ENCODE peak calls at places on chromosomes 16 and 17, in five cellular contexts. C is heart right ventricle, X is fibroblast of the aortic adventitia, G is gastrocnemius medialis, W is dorsolateral prefrontal cortex. A is an unnamed sample.

GRCh38 chr17:58283674-58284612 is 3.2 kb upstream of the MPO start:
- DNase-seq in C (no peak), X (no peak), G (no peak), W (no peak), A (no peak)

GRCh38 chr17:57617218-57617617 is 127.9 kb downstream of the CCDC182 start:
- DNase-seq in C (no peak), X (no peak), G (no peak), W (no peak), A (no peak)

GRCh38 chr16:77191259-77191969 is 424 bp downstream of the MON1B start:
- DNase-seq in C (peak), X (peak), G (no peak), W (no peak), A (peak)

GRCh38 chr16:84141143-84141670 is 3.8 kb downstream of the HSDL1 start:
- DNase-seq in C (no peak), X (no peak), G (no peak), W (no peak), A (no peak)

GRCh38 chr16:28524544-28525179 is 14.1 kb downstream of the NUPR1 start:
- DNase-seq in C (no peak), X (no peak), G (no peak), W (no peak), A (peak)

GRCh38 chr17:18248300-18248731 is 10.2 kb downstream of the FLII start:
- DNase-seq in C (peak), X (peak), G (peak), W (peak), A (peak)

GRCh38 chr16:66754211-66754610 is 2.8 kb upstream of the DYNC1LI2 start:
- DNase-seq in C (no peak), X (no peak), G (no peak), W (no peak), A (no peak)

GRCh38 chr16:70686376-70687171 is 721 bp upstream of the MTSS2 start:
- DNase-seq in C (no peak), X (no peak), G (no peak), W (no peak), A (no peak)

GRCh38 chr17:50806141-50806643 is 29.2 kb upstream of the WFIKKN2 start:
- DNase-seq in C (no peak), X (peak), G (no peak), W (no peak), A (peak)

GRCh38 chr17:13931752-13932477 is 137.4 kb upstream of the COX10 start:
- DNase-seq in C (peak), X (peak), G (no peak), W (no peak), A (peak)

GRCh38 chr16:72850863-72851262 is 197.1 kb downstream of the ZFHX3 start:
- DNase-seq in C (peak), X (peak), G (no peak), W (no peak), A (peak)

GRCh38 chr17:4142107-4142900 is 526 bp downstream of the ZZEF1 start:
- DNase-seq in C (peak), X (no peak), G (no peak), W (no peak), A (no peak)

GRCh38 chr16:30395155-30395991 is at the start of gene ZNF48:
- DNase-seq in C (peak), X (peak), G (peak), W (peak), A (peak)

GRCh38 chr16:88759245-88759975 is 25.6 kb downstream of the PIEZO1 start:
- DNase-seq in C (no peak), X (no peak), G (no peak), W (no peak), A (peak)
- TF ChIP-seq CTCF in C (no peak), X (no peak), G (no peak), W (no peak), A (no peak)

GRCh38 chr17:76584427-76585047 is 1.1 kb downstream of the ST6GALNAC2 start:
- DNase-seq in C (no peak), X (no peak), G (no peak), W (no peak), A (no peak)
- H3K4me3 ChIP-seq in C (peak), X (peak), G (peak), W (peak), A (peak)

DNA sequence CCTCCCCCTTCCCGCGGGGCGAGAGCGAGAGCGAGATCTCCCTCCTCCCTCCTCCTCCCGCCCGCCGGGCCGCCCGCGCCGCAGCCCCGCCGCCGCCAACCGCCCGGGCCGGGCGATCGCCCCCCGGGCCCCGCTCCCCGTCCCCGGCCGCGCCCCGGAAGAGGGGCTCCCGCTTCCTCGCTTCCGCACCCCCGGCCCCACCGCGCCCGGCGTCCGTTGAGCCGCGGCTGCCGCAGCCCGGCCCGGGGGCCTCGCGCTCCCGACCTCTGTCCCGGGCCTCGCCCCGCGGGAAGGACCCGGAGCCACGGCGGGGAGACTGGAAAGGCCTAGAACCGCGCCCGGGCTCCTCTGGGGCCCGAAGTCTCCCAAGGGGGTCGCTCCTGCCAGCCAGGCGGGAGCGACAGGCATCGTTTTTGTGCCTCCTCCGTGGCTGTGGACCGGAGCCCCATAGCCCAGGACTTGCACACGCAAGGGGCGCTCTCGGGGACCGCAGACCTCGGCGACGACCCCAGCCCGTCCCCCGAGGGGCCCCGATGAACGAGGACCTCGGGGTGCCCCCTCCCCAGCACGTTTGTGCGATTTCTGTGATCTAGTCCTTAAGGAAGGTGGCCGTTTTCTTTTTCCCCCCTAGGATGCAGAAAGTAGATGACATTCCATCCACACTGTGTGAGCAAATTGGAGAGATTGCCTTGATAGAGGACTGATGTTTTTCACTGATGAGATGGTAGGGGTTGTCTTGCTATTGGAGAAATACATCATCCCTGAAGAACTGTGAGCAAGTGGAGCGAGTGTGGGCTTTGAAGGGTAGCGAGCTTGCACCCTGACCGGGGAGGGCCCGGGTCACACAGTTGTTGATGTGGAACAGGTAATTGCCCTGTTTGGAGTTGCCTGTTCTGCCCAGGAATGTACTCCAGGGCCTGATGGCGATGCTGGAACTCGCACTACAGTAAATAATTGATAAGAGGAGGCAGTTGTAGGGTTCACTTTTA is 610 bp downstream of the BANP start:
- DNase-seq in C (no peak), X (peak), G (no peak), W (no peak), A (no peak)
- TF ChIP-seq CTCF in C (no peak), X (peak), G (no peak), W (peak), A (no peak)

DNA sequence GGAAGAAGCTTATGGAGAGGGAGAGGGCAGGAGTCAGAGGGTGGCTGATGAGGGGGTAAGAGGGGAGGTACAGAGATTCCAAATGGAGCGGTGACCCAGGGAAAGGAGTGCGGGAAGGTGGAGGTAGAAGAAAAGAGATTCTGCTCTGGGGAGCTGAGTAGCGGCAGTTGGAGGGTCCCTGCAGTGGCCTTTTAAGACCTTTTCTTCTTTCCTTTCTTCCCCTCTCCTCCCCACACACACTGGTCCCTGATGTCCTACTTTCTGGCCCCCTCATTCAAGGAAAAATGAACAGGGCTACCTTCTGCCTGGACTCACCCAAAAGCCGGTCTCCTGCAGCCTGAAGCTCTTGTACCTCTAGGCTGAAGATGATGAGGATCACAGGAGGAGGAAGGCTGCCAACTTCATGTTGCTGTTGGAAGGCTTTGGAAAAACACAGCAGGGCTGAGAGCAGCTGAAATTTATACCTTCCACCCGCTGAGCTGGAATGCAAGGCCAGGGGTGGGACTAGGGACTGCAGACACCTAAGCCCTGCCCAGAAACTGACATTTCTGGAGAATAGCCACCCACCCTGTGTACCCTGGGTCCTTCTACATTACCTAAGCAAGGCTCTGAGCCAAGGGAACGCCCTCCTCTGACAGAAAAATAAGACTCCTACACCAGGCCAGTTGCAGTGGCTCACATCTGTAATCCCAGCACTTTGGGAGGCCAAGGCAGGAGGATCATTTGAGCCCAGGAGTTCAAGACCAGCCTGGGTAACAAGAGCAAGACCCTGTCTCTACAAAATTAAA is 9.4 kb upstream of the HEATR6 start:
- DNase-seq in C (no peak), X (peak), G (no peak), W (no peak), A (peak)
- H3K4me3 ChIP-seq in C (no peak), X (peak), G (no peak), W (no peak), A (no peak)

GRCh38 chr16:12061336-12062055 is 85.0 kb downstream of the SNX29 start:
- DNase-seq in C (no peak), X (peak), G (no peak), W (no peak), A (peak)

GRCh38 chr16:12063004-12063395 is 86.5 kb downstream of the SNX29 start:
- DNase-seq in C (no peak), X (no peak), G (no peak), W (no peak), A (no peak)

GRCh38 chr16:12064291-12064690 is 87.8 kb downstream of the SNX29 start:
- DNase-seq in C (no peak), X (no peak), G (no peak), W (peak), A (no peak)

GRCh38 chr16:12062343-12063003 is 85.9 kb downstream of the SNX29 start:
- DNase-seq in C (peak), X (peak), G (peak), W (no peak), A (peak)

DNA sequence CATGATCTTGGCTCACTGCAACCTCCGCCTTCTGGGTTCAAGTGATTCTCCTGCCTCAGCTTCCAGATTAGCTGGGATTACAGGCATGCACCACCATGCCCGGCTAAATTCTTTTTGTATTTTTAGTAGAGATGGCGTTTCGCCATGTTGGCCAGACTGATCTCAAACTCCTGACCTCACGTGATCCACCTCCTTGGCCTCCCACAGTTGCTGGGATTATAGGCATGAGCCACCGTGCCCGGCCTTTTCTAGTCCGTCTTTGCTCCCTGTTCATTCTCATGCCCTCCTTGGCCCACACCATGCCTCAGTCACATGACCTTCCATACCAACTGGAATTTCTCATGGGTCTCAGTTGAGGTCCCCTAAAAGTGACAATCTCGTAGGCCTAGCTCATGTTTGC is 86.9 kb downstream of the SNX29 start:
- DNase-seq in C (no peak), X (peak), G (no peak), W (no peak), A (no peak)
- TF ChIP-seq CTCF in C (no peak), X (no peak), G (no peak), W (no peak), A (no peak)

GRCh38 chr17:19717031-19717360 is 612 bp upstream of the SLC47A2 start:
- DNase-seq in C (no peak), X (no peak), G (no peak), W (no peak), A (no peak)
- H3K4me3 ChIP-seq in C (no peak), X (no peak), G (no peak), W (no peak), A (no peak)

GRCh38 chr17:82875418-82875856 is 35.6 kb upstream of the ZNF750 start:
- DNase-seq in C (no peak), X (no peak), G (no peak), W (no peak), A (no peak)

GRCh38 chr17:82878545-82878944 is 38.7 kb upstream of the ZNF750 start:
- DNase-seq in C (no peak), X (no peak), G (no peak), W (no peak), A (no peak)

GRCh38 chr17:82876149-82876548 is 36.3 kb upstream of the ZNF750 start:
- DNase-seq in C (no peak), X (peak), G (peak), W (no peak), A (peak)

GRCh38 chr17:82879241-82879640 is 39.4 kb upstream of the ZNF750 start:
- DNase-seq in C (no peak), X (no peak), G (no peak), W (no peak), A (no peak)

DNA sequence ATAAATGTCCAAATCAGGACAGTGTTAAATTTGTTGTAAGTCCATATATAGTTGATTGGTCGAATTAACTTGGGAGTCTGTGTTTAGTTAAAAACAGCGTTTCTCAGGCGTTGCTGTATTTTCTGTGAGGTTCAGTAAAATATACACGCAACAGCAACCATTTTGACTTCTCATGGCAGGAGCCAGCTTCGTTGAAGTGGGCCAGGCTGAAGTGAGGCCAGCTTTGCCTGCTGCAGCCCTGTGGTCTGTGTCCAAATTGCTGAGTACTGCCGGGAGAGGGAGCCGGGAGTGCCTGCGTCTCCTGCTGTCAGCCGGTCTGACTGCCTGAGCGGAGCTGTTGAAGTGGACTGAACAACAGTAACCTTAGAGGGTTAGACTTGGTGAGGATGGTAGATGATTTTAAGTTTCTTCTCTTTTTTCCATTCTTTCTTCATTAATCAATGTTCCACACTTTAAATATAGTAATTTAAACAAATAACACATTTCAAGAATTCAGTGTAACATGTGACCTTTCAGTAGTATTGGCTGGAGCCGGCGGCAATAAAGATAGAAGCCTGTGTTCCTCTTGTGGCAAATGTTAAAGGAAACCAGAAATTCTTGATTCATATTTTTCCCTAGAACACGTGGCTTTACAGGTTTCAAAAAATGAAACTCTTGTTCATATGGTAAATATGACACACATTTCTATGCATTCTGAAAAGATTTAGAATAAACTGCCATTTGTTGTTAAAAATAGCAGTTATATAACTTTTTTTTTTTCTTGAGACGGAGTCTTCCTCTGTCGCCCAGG is 37.0 kb upstream of the ZNF750 start:
- DNase-seq in C (peak), X (peak), G (peak), W (peak), A (peak)
- TF ChIP-seq CTCF in C (peak), X (peak), G (peak), W (peak), A (peak)